ENCODE peak calls at places on chromosome 16, in eight cellular contexts. C is IMR-90, L is cardiac muscle cell, R is upper lobe of right lung, A is GM06990, D is esophagus squamous epithelium, I is DND-41, O is heart right ventricle. T is an unnamed sample.
A peak's percentile ranks its signal among the peaks of the same experiment; 100 is the strongest.

GRCh38 chr16:89574681-89575246 is 794 bp upstream of the CPNE7 start:
- DNase-seq in I (no peak), C (peak; percentile 61), L (peak; percentile 79), A (peak; percentile 80), O (peak; percentile 51), D (no peak), R (peak; percentile 79), T (peak; percentile 73)

GRCh38 chr16:87391324-87391949 is 699 bp upstream of the MAP1LC3B start:
- DNase-seq in R (peak; percentile 92), L (peak; percentile 56), A (no peak), I (no peak), O (peak; percentile 75), D (no peak), C (no peak), T (no peak)

GRCh38 chr16:3235856-3236669 is 1.1 kb upstream of the ZNF200 start:
- DNase-seq in R (peak; percentile 84), O (peak; percentile 47), A (no peak), C (no peak), I (no peak), D (no peak), L (peak; percentile 3), T (no peak)

GRCh38 chr16:9311303-9311954 is 220.0 kb downstream of the HAPSTR1 start:
- DNase-seq in A (no peak), I (no peak), O (no peak), L (peak; percentile 41), C (no peak), R (no peak), D (no peak), T (no peak)

GRCh38 chr16:50102046-50102756 is 36.4 kb downstream of the HEATR3 start:
- DNase-seq in C (peak; percentile 86), O (no peak), D (no peak), L (no peak), A (peak; percentile 9), R (no peak), I (no peak), T (peak; percentile 48)

GRCh38 chr16:61871837-61872777 is 164.1 kb downstream of the CDH8 start:
- DNase-seq in C (no peak), D (no peak), I (no peak), O (no peak), A (no peak), L (no peak), R (no peak), T (peak; percentile 7)

GRCh38 chr16:50151744-50152143 is 1.4 kb upstream of the TENT4B start:
- DNase-seq in C (no peak), A (no peak), D (no peak), I (no peak), L (no peak), O (peak; percentile 13), R (no peak), T (peak; percentile 20)

GRCh38 chr16:652454-653021 is 3.4 kb downstream of the WDR90 start:
- DNase-seq in C (no peak), O (no peak), L (no peak), I (no peak), R (no peak), D (no peak), A (no peak), T (no peak)

DNA sequence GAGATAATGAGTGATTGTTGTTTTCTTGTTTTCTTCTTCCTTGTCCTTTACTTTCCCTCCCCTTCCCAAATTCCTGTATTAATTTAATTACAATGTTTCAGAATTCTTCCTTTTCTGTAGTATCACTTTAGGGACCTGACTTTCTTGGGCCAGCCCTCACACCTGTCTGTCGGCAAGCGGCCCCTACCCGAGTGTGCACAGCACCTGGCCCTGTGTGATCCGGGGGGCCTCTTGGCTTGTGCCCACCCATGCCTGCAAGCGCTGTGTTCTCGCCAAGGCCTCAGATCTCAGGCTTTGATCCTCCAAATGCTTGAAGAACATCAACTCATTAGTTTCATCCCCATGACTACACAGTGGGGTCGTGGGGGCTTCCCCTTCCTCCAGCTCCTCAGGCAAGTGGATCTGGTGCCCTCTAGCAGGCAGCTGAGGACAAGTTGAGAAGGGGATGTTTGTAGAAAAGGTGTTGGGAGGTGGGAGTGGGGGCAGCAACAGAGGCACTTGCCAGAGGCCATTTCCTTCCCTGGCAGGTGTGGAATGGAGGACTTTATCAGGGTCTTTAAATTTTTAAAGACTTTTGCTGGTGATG is 15.7 kb upstream of the CDH3 start:
- DNase-seq in A (no peak), O (no peak), D (no peak), R (no peak), L (no peak), I (peak; percentile 41), C (no peak), T (no peak)
- TF ChIP-seq CTCF in A (no peak), O (no peak), D (no peak), R (no peak), L (no peak), I (peak; percentile 34), C (no peak), T (no peak)

GRCh38 chr16:48246066-48246465 is 1.3 kb downstream of the ABCC11 start:
- DNase-seq in A (no peak), O (no peak), D (no peak), L (no peak), C (peak; percentile 12), R (no peak), I (no peak), T (no peak)
- H3K4me3 ChIP-seq in A (no peak overlapping the region), O (no peak overlapping the region), D (peak overlapping the region; percentile 72), L (no peak overlapping the region), C (no peak overlapping the region), R (peak overlapping the region; percentile 96), I (no peak overlapping the region), T (peak overlapping the region; percentile 19)

GRCh38 chr16:73878616-73879015 is 418.0 kb upstream of the PSMD7 start:
- DNase-seq in L (peak; percentile 64), D (no peak), A (no peak), O (no peak), C (peak; percentile 76), I (no peak), R (no peak), T (peak; percentile 57)
- TF ChIP-seq CTCF in L (peak; percentile 57), D (peak; percentile 39), A (peak; percentile 39), O (peak; percentile 80), C (peak; percentile 67), I (peak; percentile 63), R (peak; percentile 50), T (peak; percentile 45)

DNA sequence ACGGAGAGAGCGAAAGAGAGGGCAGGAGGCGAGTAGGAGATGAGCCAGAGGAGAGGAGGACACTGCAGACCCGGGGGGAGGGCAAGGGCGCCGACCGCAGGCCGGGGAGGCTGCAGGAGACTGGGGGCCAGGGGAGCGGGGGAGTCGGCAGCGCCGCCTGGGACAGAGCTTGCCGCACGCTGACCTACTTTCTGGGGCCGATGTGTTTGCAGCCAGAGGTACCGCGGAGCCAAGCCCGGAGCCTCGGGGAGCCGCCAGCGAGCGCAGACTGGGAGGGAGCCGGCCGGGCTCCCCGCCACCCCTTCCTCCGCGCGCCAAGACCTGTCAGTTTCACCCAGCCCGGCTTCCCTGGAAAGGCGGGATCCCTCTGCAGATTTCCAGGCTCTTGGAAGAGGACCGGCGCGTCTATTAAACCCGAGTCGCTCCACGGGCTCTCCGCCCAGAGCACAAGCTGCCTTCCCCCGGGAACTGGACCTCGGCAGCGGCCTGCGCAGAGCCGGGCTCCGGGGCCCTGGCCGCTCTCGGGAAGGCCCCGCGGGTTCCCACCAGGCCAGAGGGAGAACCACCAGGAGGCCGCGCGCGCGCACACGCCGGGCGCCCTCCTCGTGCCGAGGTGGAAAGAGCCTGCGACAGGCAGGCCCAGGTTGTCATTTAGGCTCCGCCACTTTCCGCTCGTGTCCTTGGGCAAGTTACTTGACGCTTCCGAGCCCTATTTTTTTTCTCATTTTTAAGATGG is 74.5 kb downstream of the CMC2 start:
- DNase-seq in I (no peak), C (peak; percentile 35), L (peak; percentile 62), O (peak; percentile 82), A (peak; percentile 14), D (no peak), R (peak; percentile 73), T (peak; percentile 9)
- H3K4me3 ChIP-seq in I (no peak overlapping the region), C (peak overlapping the region; percentile 46), L (peak overlapping the region; percentile 24), O (peak overlapping the region; percentile 45), A (peak overlapping the region; percentile 5), D (peak overlapping the region; percentile 49), R (peak overlapping the region; percentile 50), T (no peak overlapping the region)

GRCh38 chr16:68230176-68230571 is 5.8 kb downstream of the ESRP2 start:
- DNase-seq in D (no peak), C (no peak), L (no peak), I (no peak), A (no peak), O (no peak), R (peak; percentile 39), T (no peak)
- TF ChIP-seq CTCF in D (no peak), C (no peak), L (no peak), I (no peak), A (no peak), O (no peak), R (no peak), T (no peak)

DNA sequence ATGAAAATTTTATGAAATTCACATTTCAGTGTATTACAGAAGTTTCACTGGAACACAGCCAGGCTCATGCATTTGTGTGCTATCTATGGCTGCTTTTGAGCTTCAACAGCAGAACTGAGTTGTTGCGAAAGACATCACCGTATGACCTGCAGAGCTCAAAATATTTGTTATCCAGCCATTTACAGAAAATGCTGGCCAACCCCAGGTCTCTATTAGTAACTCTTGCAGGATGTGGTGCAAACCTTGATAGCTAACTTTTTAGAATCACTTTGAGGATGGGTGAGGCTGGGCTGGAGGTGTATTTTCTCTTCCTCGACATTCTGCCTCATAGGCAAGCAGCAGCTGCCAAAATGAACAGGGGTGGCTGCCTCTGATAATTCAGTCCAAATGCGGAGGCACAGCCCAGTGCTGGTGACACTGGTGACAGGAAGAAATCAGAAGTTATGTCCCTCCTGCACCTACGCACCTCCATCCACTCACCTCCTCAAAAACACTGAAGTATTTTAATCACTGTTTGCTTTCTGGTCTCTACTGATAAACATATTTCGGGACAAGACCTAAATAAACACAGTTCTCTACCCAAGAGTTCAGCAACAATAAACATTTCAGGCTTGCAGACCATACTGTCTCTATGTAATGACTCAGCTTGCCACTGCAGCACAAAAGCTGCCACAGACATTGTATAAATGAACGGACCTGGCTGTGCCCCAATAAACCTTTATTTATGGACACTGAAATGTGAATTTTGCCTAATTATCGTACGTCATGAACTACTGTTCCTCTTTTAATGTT is 28.5 kb downstream of the ARHGAP17 start:
- DNase-seq in I (no peak), A (no peak), R (no peak), O (peak; percentile 38), L (peak; percentile 6), C (peak; percentile 88), D (no peak), T (no peak)
- H3K4me3 ChIP-seq in I (no peak overlapping the region), A (no peak overlapping the region), R (no peak overlapping the region), O (peak overlapping the region; percentile 7), L (no peak overlapping the region), C (peak overlapping the region; percentile 3), D (no peak overlapping the region), T (no peak overlapping the region)

GRCh38 chr16:71671165-71671564 is 45.2 kb downstream of the MARVELD3 start:
- DNase-seq in A (no peak), D (no peak), C (no peak), R (no peak), O (no peak), L (no peak), I (no peak), T (no peak)

GRCh38 chr16:71666928-71667707 is 41.1 kb downstream of the MARVELD3 start:
- DNase-seq in C (no peak), D (no peak), A (no peak), O (no peak), R (no peak), I (no peak), L (no peak), T (no peak)

GRCh38 chr16:71670537-71670936 is 44.6 kb downstream of the MARVELD3 start:
- DNase-seq in R (no peak), C (no peak), A (no peak), D (no peak), I (no peak), O (no peak), L (no peak), T (no peak)

GRCh38 chr16:71672125-71672524 is 46.1 kb downstream of the MARVELD3 start:
- DNase-seq in C (no peak), I (no peak), O (no peak), R (no peak), D (no peak), L (no peak), A (no peak), T (no peak)

GRCh38 chr16:71669926-71670536 is 44.0 kb downstream of the MARVELD3 start:
- DNase-seq in R (no peak), O (no peak), A (no peak), C (no peak), D (no peak), I (no peak), L (no peak), T (no peak)
- TF ChIP-seq CTCF in R (no peak), O (no peak), A (no peak), C (no peak), D (no peak), I (no peak), L (no peak), T (no peak)

T was measured in GM12865.